ENCODE peak calls at places on chromosomes 16 and 17, in five cellular contexts. W is SK-N-SH, K is stomach, S is breast epithelium, C is transverse colon. V is an unnamed sample.
A peak's percentile ranks its signal among the peaks of the same experiment; 100 is the strongest.

GRCh38 chr17:21425321-21425720 is 49.2 kb downstream of the KCNJ12 start:
- DNase-seq in W (no peak), K (no peak), S (no peak), C (no peak), V (no peak)

GRCh38 chr16:51707666-51708065 is 556.6 kb upstream of the SALL1 start:
- DNase-seq in W (no peak), K (no peak), S (no peak), C (no peak), V (no peak)

GRCh38 chr17:8131844-8132441 is 8.0 kb upstream of the HES7 start:
- DNase-seq in W (no peak), K (no peak), S (no peak), C (no peak), V (no peak)

GRCh38 chr16:1048442-1049112 is 24.0 kb upstream of the SSTR5 start:
- DNase-seq in W (peak; percentile 69), K (peak; percentile 39), S (no peak), C (peak; percentile 14), V (no peak)

GRCh38 chr16:22632621-22633020 is 121.9 kb downstream of the NPIPB5 start:
- DNase-seq in W (no peak), K (no peak), S (no peak), C (no peak), V (no peak)

GRCh38 chr16:56998861-56999260 is 9.5 kb downstream of the NLRC5 start:
- DNase-seq in W (no peak), K (no peak), S (no peak), C (no peak), V (no peak)

GRCh38 chr16:49457196-49457595 is 83.6 kb downstream of the C16orf78 start:
- DNase-seq in W (no peak), K (peak; percentile 5), S (no peak), C (no peak), V (no peak)

GRCh38 chr17:3766783-3767182 is 34.2 kb downstream of the ITGAE start:
- DNase-seq in W (no peak), K (no peak), S (no peak), C (no peak), V (no peak)

GRCh38 chr16:82470506-82471196 is 156.1 kb upstream of the CDH13 start:
- DNase-seq in W (no peak), K (no peak), S (no peak), C (peak; percentile 19), V (no peak)

GRCh38 chr17:7593296-7593695 is 3.4 kb upstream of the SOX15 start:
- DNase-seq in W (no peak), K (no peak), S (no peak), C (no peak), V (no peak)

GRCh38 chr16:79768594-79768993 is 168.1 kb upstream of the MAF start:
- DNase-seq in W (no peak), K (no peak), S (no peak), C (peak; percentile 20), V (no peak)

GRCh38 chr16:69286941-69287713 is 24.0 kb upstream of the VPS4A start:
- DNase-seq in W (peak; percentile 39), K (no peak), S (no peak), C (peak; percentile 26), V (no peak)

GRCh38 chr16:87369796-87370719 is 13.5 kb downstream of the FBXO31 start:
- DNase-seq in W (peak; percentile 42), K (no peak), S (no peak), C (no peak), V (no peak)

GRCh38 chr16:73172621-73173312 is 124.8 kb upstream of the ZFHX3 start:
- DNase-seq in W (peak; percentile 80), K (peak; percentile 93), S (peak; percentile 81), C (peak; percentile 86), V (no peak)

GRCh38 chr17:30263552-30264333 is 28.0 kb downstream of the BLMH start:
- DNase-seq in W (no peak), K (no peak), S (no peak), C (no peak), V (no peak)

GRCh38 chr16:89114159-89114981 is 20.7 kb downstream of the ACSF3 start:
- DNase-seq in W (no peak), K (no peak), S (no peak), C (peak; percentile 6), V (no peak)

GRCh38 chr17:3003401-3004149 is 59.8 kb downstream of the OR1D5 start:
- DNase-seq in W (no peak), K (peak; percentile 41), S (no peak), C (peak; percentile 67), V (peak; percentile 51)

GRCh38 chr17:82836823-82837357 is 2.9 kb downstream of the ZNF750 start:
- DNase-seq in W (no peak), K (no peak), S (no peak), C (no peak), V (no peak)

GRCh38 chr17:4086041-4086483 is 56.8 kb downstream of the ZZEF1 start:
- DNase-seq in W (no peak), K (no peak), S (no peak), C (no peak), V (no peak)

GRCh38 chr16:1150511-1150982 is 2.4 kb upstream of the CACNA1H start:
- DNase-seq in W (no peak), K (no peak), S (no peak), C (no peak), V (peak; percentile 7)

GRCh38 chr16:74025-74424 is 1.6 kb upstream of the RHBDF1 start:
- DNase-seq in W (no peak), K (no peak), S (no peak), C (no peak), V (no peak)

GRCh38 chr17:77404812-77405581 is 264.2 kb downstream of the SEC14L1 start:
- DNase-seq in W (no peak), K (peak; percentile 56), S (no peak), C (peak; percentile 75), V (peak; percentile 52)

GRCh38 chr17:38706625-38707298 is 1.7 kb downstream of the MLLT6 start:
- DNase-seq in W (no peak), K (no peak), S (no peak), C (no peak), V (no peak)

GRCh38 chr17:81031571-81032550 is 3.1 kb upstream of the BAIAP2 start:
- DNase-seq in W (no peak), K (no peak), S (no peak), C (no peak), V (no peak)

GRCh38 chr16:50888486-50889261 is 146.8 kb downstream of the CYLD start:
- DNase-seq in W (no peak), K (no peak), S (no peak), C (no peak), V (no peak)

GRCh38 chr16:27174798-27175197 is 28.5 kb upstream of the KDM8 start:
- DNase-seq in W (no peak), K (no peak), S (no peak), C (no peak), V (no peak)

GRCh38 chr17:78804777-78805176 is 22.7 kb upstream of the CYTH1 start:
- DNase-seq in W (no peak), K (no peak), S (no peak), C (no peak), V (no peak)
- TF ChIP-seq POLR2AphosphoS5 in W (no peak), K (peak; percentile 29), S (no peak), C (no peak), V (no peak)

GRCh38 chr17:34987232-34987631 is 6.9 kb downstream of the LIG3 start:
- DNase-seq in W (no peak), K (no peak), S (no peak), C (no peak), V (no peak)
- TF ChIP-seq POLR2AphosphoS5 in W (no peak), K (no peak), S (no peak), C (no peak), V (no peak)

GRCh38 chr17:42387221-42387657 is 1.0 kb downstream of the STAT3 start:
- DNase-seq in W (peak; percentile 41), K (no peak), S (no peak), C (no peak), V (peak; percentile 69)
- TF ChIP-seq POLR2AphosphoS5 in W (no peak), K (no peak), S (no peak), C (no peak), V (no peak)

DNA sequence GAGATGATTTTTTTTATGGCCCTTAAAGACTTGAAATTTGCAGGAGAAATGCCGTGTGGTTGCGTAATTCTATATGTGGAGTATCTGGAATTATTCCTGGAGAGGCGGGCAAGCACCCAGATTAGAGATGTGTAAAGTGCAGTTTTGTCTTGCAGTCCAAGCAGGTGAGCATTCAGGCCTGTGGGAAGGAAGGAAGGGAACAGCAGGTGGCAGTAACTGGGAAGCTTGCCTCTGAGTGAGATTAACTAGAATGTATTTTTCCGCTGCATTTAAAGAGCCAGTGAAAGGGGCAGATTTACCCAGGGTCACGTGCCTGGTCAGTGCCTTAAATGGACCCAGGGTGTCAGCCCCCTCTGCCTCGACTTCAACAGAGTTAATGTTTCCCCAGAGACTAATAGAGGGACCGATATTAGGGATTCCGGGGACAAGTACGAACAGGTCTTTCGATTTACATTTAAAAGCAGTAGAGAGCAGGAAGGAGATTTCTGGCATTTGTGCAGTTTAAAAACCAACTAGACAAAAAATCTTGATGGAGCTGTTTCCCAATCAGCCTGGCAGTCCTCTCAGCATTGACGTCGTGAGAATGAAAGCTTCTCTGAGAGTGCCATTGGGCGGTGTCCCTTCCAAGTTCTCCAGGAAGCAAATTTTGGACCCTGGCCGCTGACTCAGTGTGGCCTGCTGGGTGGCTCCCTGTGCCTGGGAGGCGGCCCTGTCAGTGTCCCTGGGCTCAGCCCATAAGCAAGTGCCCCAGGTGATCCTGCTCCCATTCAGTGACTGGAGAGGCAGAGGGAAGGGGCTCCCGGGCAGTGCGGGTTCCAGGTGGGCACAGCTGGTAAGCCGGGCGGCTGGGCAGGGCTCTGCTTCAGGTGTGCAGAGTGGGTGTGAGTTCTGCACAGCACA is 38.2 kb downstream of the KSR1 start:
- DNase-seq in W (no peak), K (peak; percentile 87), S (peak; percentile 64), C (peak; percentile 92), V (no peak)
- TF ChIP-seq POLR2AphosphoS5 in W (no peak), K (peak; percentile 44), S (no peak), C (peak; percentile 83), V (no peak)

DNA sequence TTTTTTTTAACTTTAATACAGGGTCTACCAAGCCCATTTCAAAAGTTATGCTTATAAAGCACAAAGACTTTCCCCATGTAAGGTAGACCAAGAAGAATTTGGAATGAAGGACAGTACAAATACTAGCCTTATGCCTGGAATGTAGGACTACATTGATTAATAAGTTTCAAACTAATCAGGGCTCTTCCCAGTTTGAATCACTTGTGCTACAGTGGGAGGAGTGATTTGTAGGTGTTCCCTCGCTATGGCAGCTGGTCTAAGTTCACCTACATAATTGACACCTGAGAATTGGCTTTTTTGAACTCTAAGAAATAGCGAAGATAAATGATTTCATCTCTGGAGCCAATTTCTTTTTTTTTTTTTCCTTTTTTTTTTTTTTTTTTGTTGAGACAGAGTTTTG is 18.6 kb downstream of the TMEM238L start:
- DNase-seq in W (no peak), K (no peak), S (no peak), C (no peak), V (no peak)
- TF ChIP-seq POLR2AphosphoS5 in W (no peak), K (no peak), S (no peak), C (peak; percentile 34), V (no peak)

GRCh38 chr16:31183432-31184428 is 3.8 kb downstream of the FUS start:
- DNase-seq in W (no peak), K (no peak), S (no peak), C (no peak), V (peak; percentile 58)
- TF ChIP-seq POLR2AphosphoS5 in W (no peak), K (no peak), S (no peak), C (no peak), V (peak; percentile 20)